ENCODE peak calls at places on chromosomes 3 and 15, in ten cellular contexts. O is MM.1S; U is right cardiac atrium; E is spleen; A is mesendoderm; N is effector memory CD4-positive, alpha-beta T cell; V is IMR-90; I is endodermal cell; D is tibial artery; R is DND-41. L is an unnamed sample.

GRCh38 chr3:23776352-23776891 is 29.3 kb upstream of the UBE2E1 start:
- DNase-seq in O (no peak), U (no peak), E (no peak), A (no peak), N (no peak), V (peak; percentile 81), I (peak; percentile 48), D (peak; percentile 25), R (no peak), L (no peak)

GRCh38 chr3:147521646-147522045 is 112.5 kb downstream of the ZIC1 start:
- DNase-seq in O (no peak), U (no peak), E (no peak), A (no peak), N (no peak), V (peak; percentile 37), I (no peak), D (no peak), R (no peak), L (no peak)

GRCh38 chr15:98505611-98506031 is 142.7 kb upstream of the IGF1R start:
- DNase-seq in O (no peak), U (peak; percentile 86), E (no peak), A (no peak), N (no peak), V (no peak), I (no peak), D (peak; percentile 91), R (no peak), L (no peak)

GRCh38 chr3:127889461-127889863 is 25.6 kb upstream of the KBTBD12 start:
- DNase-seq in O (no peak), U (no peak), E (no peak), A (no peak), N (no peak), V (peak; percentile 33), I (no peak), D (peak; percentile 57), R (no peak), L (no peak)

GRCh38 chr3:148962513-148962912 is 28.8 kb upstream of the GYG1 start:
- DNase-seq in O (no peak), U (no peak), E (no peak), A (peak; percentile 92), N (no peak), V (peak; percentile 88), I (peak; percentile 89), D (peak; percentile 26), R (no peak), L (no peak)

GRCh38 chr3:33052671-33053070 is 44.3 kb downstream of the GLB1 start:
- DNase-seq in O (no peak), U (no peak), E (no peak), A (no peak), N (no peak), V (no peak), I (no peak), D (no peak), R (no peak), L (no peak)

GRCh38 chr3:166425021-166425420 is 587.8 kb upstream of the BCHE start:
- DNase-seq in O (no peak), U (no peak), E (no peak), A (no peak), N (no peak), V (no peak), I (no peak), D (no peak), R (no peak), L (no peak)

GRCh38 chr3:170780955-170781354 is 89.0 kb downstream of the RPL22L1 start:
- DNase-seq in O (no peak), U (no peak), E (no peak), A (no peak), N (no peak), V (peak; percentile 72), I (no peak), D (no peak), R (no peak), L (no peak)

GRCh38 chr3:48851407-48851806 is 3.7 kb upstream of the PRKAR2A start:
- DNase-seq in O (no peak), U (no peak), E (peak; percentile 6), A (peak; percentile 26), N (no peak), V (peak; percentile 66), I (peak; percentile 56), D (no peak), R (no peak), L (no peak)

GRCh38 chr3:88033088-88033487 is 25.7 kb downstream of the CGGBP1 start:
- DNase-seq in O (no peak), U (no peak), E (no peak), A (no peak), N (no peak), V (no peak), I (no peak), D (no peak), R (no peak), L (no peak)

GRCh38 chr3:149572796-149573414 is 84.9 kb downstream of the WWTR1 start:
- DNase-seq in O (no peak), U (no peak), E (no peak), A (no peak), N (no peak), V (peak; percentile 85), I (no peak), D (peak; percentile 51), R (no peak), L (no peak)

GRCh38 chr15:92205255-92205739 is 188.4 kb upstream of the ST8SIA2 start:
- DNase-seq in O (no peak), U (no peak), E (no peak), A (peak; percentile 70), N (no peak), V (no peak), I (peak; percentile 76), D (no peak), R (no peak), L (no peak)

GRCh38 chr3:76242886-76243753 is 457.8 kb upstream of the ZNF717 start:
- DNase-seq in O (no peak), U (no peak), E (no peak), A (peak; percentile 5), N (no peak), V (no peak), I (no peak), D (no peak), R (no peak), L (no peak)

GRCh38 chr3:132211896-132212295 is 105.3 kb upstream of the ACP3 start:
- DNase-seq in O (no peak), U (no peak), E (no peak), A (no peak), N (no peak), V (no peak), I (no peak), D (no peak), R (no peak), L (no peak)

GRCh38 chr3:116000315-116000714 is 377.0 kb downstream of the GAP43 start:
- DNase-seq in O (peak; percentile 12), U (no peak), E (no peak), A (peak; percentile 64), N (no peak), V (peak; percentile 99), I (no peak), D (no peak), R (no peak), L (no peak)

GRCh38 chr3:116001063-116001765 is 377.9 kb downstream of the GAP43 start:
- DNase-seq in O (no peak), U (peak; percentile 34), E (no peak), A (no peak), N (no peak), V (peak; percentile 30), I (no peak), D (no peak), R (no peak), L (no peak)

GRCh38 chr3:116007000-116007399 is 383.7 kb downstream of the GAP43 start:
- DNase-seq in O (no peak), U (no peak), E (no peak), A (no peak), N (no peak), V (no peak), I (no peak), D (no peak), R (no peak), L (no peak)

GRCh38 chr3:116002240-116002639 is 378.9 kb downstream of the GAP43 start:
- DNase-seq in O (no peak), U (no peak), E (no peak), A (no peak), N (no peak), V (no peak), I (no peak), D (no peak), R (no peak), L (no peak)

DNA sequence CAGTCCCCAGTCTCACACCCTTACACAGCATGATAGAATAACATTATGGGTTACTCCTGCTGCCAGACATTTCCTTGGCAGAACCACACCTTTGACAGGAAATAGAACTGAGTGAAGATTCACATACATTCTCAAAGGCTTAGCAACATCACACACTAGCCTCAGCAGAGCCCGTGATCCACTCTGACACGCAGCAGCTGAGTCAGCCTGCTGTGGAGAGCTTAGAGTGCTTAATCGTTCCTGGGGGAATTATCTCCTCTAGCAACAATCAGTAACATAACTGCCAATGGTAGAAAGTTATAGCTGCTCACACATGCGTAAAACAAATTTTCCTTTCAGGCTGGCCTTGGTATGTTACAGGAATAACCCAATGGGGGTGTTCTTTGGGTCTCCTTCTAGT is 382.1 kb downstream of the GAP43 start:
- DNase-seq in O (no peak), U (peak; percentile 52), E (no peak), A (peak; percentile 96), N (no peak), V (peak; percentile 98), I (peak; percentile 73), D (no peak), R (no peak), L (no peak)
- H3K4me1 ChIP-seq in O (no peaks in the 10 kb centered on the region), U (no peaks in the 10 kb centered on the region), E (no peaks in the 10 kb centered on the region), A (peaks cover 5% of the 10 kb centered on the region), N (no peaks in the 10 kb centered on the region), V (peaks cover 8% of the 10 kb centered on the region), I (peaks cover 8% of the 10 kb centered on the region), D (no peaks in the 10 kb centered on the region), R (no peaks in the 10 kb centered on the region), L (no peaks in the 10 kb centered on the region)

GRCh38 chr15:62306851-62307504 is 141.9 kb upstream of the C2CD4B start:
- DNase-seq in O (peak; percentile 71), U (peak; percentile 74), E (no peak), A (peak; percentile 95), N (no peak), V (peak; percentile 67), I (peak; percentile 87), D (peak; percentile 42), R (peak; percentile 38), L (no peak)
- H3K4me3 ChIP-seq in O (no peak overlapping the region), U (no peak overlapping the region), E (no peak overlapping the region), A (no peak overlapping the region), N (no peak overlapping the region), V (no peak overlapping the region), I (no peak overlapping the region), D (no peak overlapping the region), R (no peak overlapping the region), L (no peak overlapping the region)

GRCh38 chr3:195034541-195034940 is 236.4 kb downstream of the XXYLT1 start:
- DNase-seq in O (no peak), U (no peak), E (no peak), A (no peak), N (no peak), V (no peak), I (peak; percentile 38), D (no peak), R (no peak), L (no peak)
- H3K4me1 ChIP-seq in O (no peaks in the 10 kb centered on the region), U (peaks cover 3% of the 10 kb centered on the region), E (peaks cover 20% of the 10 kb centered on the region), A (peaks cover 18% of the 10 kb centered on the region), N (no peaks in the 10 kb centered on the region), V (peaks cover 6% of the 10 kb centered on the region), I (peaks cover 13% of the 10 kb centered on the region), D (no peaks in the 10 kb centered on the region), R (no peaks in the 10 kb centered on the region), L (no peaks in the 10 kb centered on the region)

GRCh38 chr15:83846847-83847246 is 192.9 kb downstream of the ADAMTSL3 start:
- DNase-seq in O (no peak), U (no peak), E (no peak), A (no peak), N (no peak), V (peak; percentile 94), I (no peak), D (no peak), R (no peak), L (no peak)
- H3K4me3 ChIP-seq in O (no peak overlapping the region), U (no peak overlapping the region), E (no peak overlapping the region), A (no peak overlapping the region), N (no peak overlapping the region), V (no peak overlapping the region), I (no peak overlapping the region), D (no peak overlapping the region), R (no peak overlapping the region), L (no peak overlapping the region)